ENCODE peak calls at places on chromosomes 13 and 19, in eight cellular contexts. One of them, this sample, is unnamed. For H3K4me1, the result is how much of the 10 kb centered on the place peaks cover.

GRCh38 chr19:15452111-15453047 is 2.6 kb upstream of the WIZ start:
- DNase-seq in GM23338: peak
- DNase-seq in OCI-LY7: peak
- DNase-seq in GM23248: peak
- DNase-seq in neural progenitor cell: peak
- DNase-seq in MM.1S: no peak
- DNase-seq in HCT116: peak
- DNase-seq in PC-3: peak
- DNase-seq in this sample: peak

GRCh38 chr13:71722206-71722605 is 144.8 kb downstream of the DACH1 start:
- DNase-seq in OCI-LY7: no peak
- DNase-seq in PC-3: no peak
- DNase-seq in GM23248: no peak
- DNase-seq in neural progenitor cell: no peak
- DNase-seq in MM.1S: no peak
- DNase-seq in HCT116: no peak
- DNase-seq in GM23338: no peak
- DNase-seq in this sample: no peak

GRCh38 chr13:80516818-80517348 is 176.0 kb upstream of the SPRY2 start:
- DNase-seq in PC-3: no peak
- DNase-seq in GM23248: no peak
- DNase-seq in OCI-LY7: no peak
- DNase-seq in GM23338: no peak
- DNase-seq in MM.1S: no peak
- DNase-seq in HCT116: no peak
- DNase-seq in neural progenitor cell: no peak
- DNase-seq in this sample: no peak

GRCh38 chr19:10501971-10502523 is 1.1 kb downstream of the KEAP1 start:
- DNase-seq in neural progenitor cell: peak
- DNase-seq in HCT116: no peak
- DNase-seq in OCI-LY7: peak
- DNase-seq in MM.1S: peak
- DNase-seq in GM23338: peak
- DNase-seq in PC-3: peak
- DNase-seq in GM23248: peak
- DNase-seq in this sample: peak

GRCh38 chr13:104477256-104477655 is 1411.0 kb upstream of the SLC10A2 start:
- DNase-seq in MM.1S: no peak
- DNase-seq in GM23248: no peak
- DNase-seq in HCT116: no peak
- DNase-seq in neural progenitor cell: no peak
- DNase-seq in GM23338: no peak
- DNase-seq in OCI-LY7: no peak
- DNase-seq in PC-3: no peak
- DNase-seq in this sample: no peak

GRCh38 chr13:29545988-29546387 is 49.5 kb downstream of the SLC7A1 start:
- DNase-seq in MM.1S: no peak
- DNase-seq in OCI-LY7: no peak
- DNase-seq in HCT116: no peak
- DNase-seq in GM23338: no peak
- DNase-seq in PC-3: no peak
- DNase-seq in neural progenitor cell: no peak
- DNase-seq in GM23248: no peak
- DNase-seq in this sample: no peak

GRCh38 chr19:54282706-54283105 is 1.8 kb upstream of the LILRB2 start:
- DNase-seq in neural progenitor cell: no peak
- DNase-seq in OCI-LY7: peak
- DNase-seq in GM23248: no peak
- DNase-seq in MM.1S: no peak
- DNase-seq in GM23338: no peak
- DNase-seq in HCT116: no peak
- DNase-seq in PC-3: no peak
- DNase-seq in this sample: no peak

GRCh38 chr19:35977446-35978222 is 17.4 kb upstream of the SDHAF1 start:
- DNase-seq in PC-3: no peak
- DNase-seq in OCI-LY7: peak
- DNase-seq in neural progenitor cell: peak
- DNase-seq in HCT116: peak
- DNase-seq in GM23338: peak
- DNase-seq in MM.1S: no peak
- DNase-seq in GM23248: peak
- DNase-seq in this sample: no peak

GRCh38 chr19:16337809-16338469 is 13.3 kb downstream of the KLF2 start:
- DNase-seq in OCI-LY7: no peak
- DNase-seq in GM23338: no peak
- DNase-seq in neural progenitor cell: no peak
- DNase-seq in MM.1S: no peak
- DNase-seq in PC-3: no peak
- DNase-seq in HCT116: no peak
- DNase-seq in GM23248: peak
- DNase-seq in this sample: no peak

GRCh38 chr13:97567510-97568243 is 133.7 kb downstream of the RAP2A start:
- DNase-seq in GM23248: peak
- DNase-seq in neural progenitor cell: no peak
- DNase-seq in MM.1S: no peak
- DNase-seq in GM23338: peak
- DNase-seq in OCI-LY7: no peak
- DNase-seq in PC-3: peak
- DNase-seq in HCT116: peak
- DNase-seq in this sample: peak

GRCh38 chr19:13507053-13507611 is 853 bp upstream of the CACNA1A start:
- DNase-seq in OCI-LY7: no peak
- DNase-seq in MM.1S: no peak
- DNase-seq in GM23248: peak
- DNase-seq in GM23338: peak
- DNase-seq in HCT116: no peak
- DNase-seq in neural progenitor cell: peak
- DNase-seq in PC-3: no peak
- DNase-seq in this sample: no peak

GRCh38 chr13:81293594-81294164 is 952.8 kb upstream of the SPRY2 start:
- DNase-seq in neural progenitor cell: no peak
- DNase-seq in MM.1S: no peak
- DNase-seq in GM23248: no peak
- DNase-seq in GM23338: peak
- DNase-seq in HCT116: no peak
- DNase-seq in PC-3: no peak
- DNase-seq in OCI-LY7: no peak
- DNase-seq in this sample: no peak

GRCh38 chr13:40069173-40070044 is 413.9 kb downstream of the COG6 start:
- DNase-seq in GM23248: peak
- DNase-seq in GM23338: peak
- DNase-seq in neural progenitor cell: peak
- DNase-seq in MM.1S: peak
- DNase-seq in HCT116: peak
- DNase-seq in PC-3: peak
- DNase-seq in OCI-LY7: peak
- DNase-seq in this sample: peak

GRCh38 chr13:108987488-108987887 is 358.1 kb downstream of the MYO16 start:
- DNase-seq in neural progenitor cell: no peak
- DNase-seq in OCI-LY7: no peak
- DNase-seq in HCT116: no peak
- DNase-seq in GM23248: peak
- DNase-seq in PC-3: no peak
- DNase-seq in GM23338: no peak
- DNase-seq in MM.1S: no peak
- DNase-seq in this sample: no peak

GRCh38 chr19:31693131-31693700 is 344.0 kb upstream of the TSHZ3 start:
- DNase-seq in GM23338: peak
- DNase-seq in GM23248: no peak
- DNase-seq in OCI-LY7: no peak
- DNase-seq in MM.1S: no peak
- DNase-seq in HCT116: no peak
- DNase-seq in PC-3: no peak
- DNase-seq in neural progenitor cell: no peak
- DNase-seq in this sample: no peak

GRCh38 chr13:65300220-65300619 is 1929.9 kb downstream of the PCDH9 start:
- DNase-seq in GM23338: no peak
- DNase-seq in OCI-LY7: no peak
- DNase-seq in neural progenitor cell: no peak
- DNase-seq in HCT116: no peak
- DNase-seq in GM23248: no peak
- DNase-seq in MM.1S: no peak
- DNase-seq in PC-3: no peak
- DNase-seq in this sample: no peak

GRCh38 chr19:39602224-39602623 is at the start of gene LGALS13:
- DNase-seq in neural progenitor cell: no peak
- DNase-seq in GM23248: no peak
- DNase-seq in HCT116: no peak
- DNase-seq in GM23338: no peak
- DNase-seq in MM.1S: no peak
- DNase-seq in PC-3: no peak
- DNase-seq in OCI-LY7: no peak
- DNase-seq in this sample: no peak

GRCh38 chr19:29978139-29978538 is 36.1 kb downstream of the URI1 start:
- DNase-seq in PC-3: no peak
- DNase-seq in MM.1S: peak
- DNase-seq in neural progenitor cell: no peak
- DNase-seq in OCI-LY7: no peak
- DNase-seq in GM23338: no peak
- DNase-seq in HCT116: no peak
- DNase-seq in GM23248: peak
- DNase-seq in this sample: no peak

GRCh38 chr13:100439247-100439955 is 149.2 kb downstream of the GGACT start:
- DNase-seq in HCT116: no peak
- DNase-seq in PC-3: no peak
- DNase-seq in neural progenitor cell: peak
- DNase-seq in GM23248: no peak
- DNase-seq in OCI-LY7: no peak
- DNase-seq in GM23338: peak
- DNase-seq in MM.1S: no peak
- DNase-seq in this sample: no peak

GRCh38 chr13:36069881-36070366 is 61.3 kb downstream of the DCLK1 start:
- DNase-seq in MM.1S: no peak
- DNase-seq in HCT116: no peak
- DNase-seq in GM23338: no peak
- DNase-seq in neural progenitor cell: no peak
- DNase-seq in PC-3: no peak
- DNase-seq in OCI-LY7: no peak
- DNase-seq in GM23248: peak
- DNase-seq in this sample: no peak

DNA sequence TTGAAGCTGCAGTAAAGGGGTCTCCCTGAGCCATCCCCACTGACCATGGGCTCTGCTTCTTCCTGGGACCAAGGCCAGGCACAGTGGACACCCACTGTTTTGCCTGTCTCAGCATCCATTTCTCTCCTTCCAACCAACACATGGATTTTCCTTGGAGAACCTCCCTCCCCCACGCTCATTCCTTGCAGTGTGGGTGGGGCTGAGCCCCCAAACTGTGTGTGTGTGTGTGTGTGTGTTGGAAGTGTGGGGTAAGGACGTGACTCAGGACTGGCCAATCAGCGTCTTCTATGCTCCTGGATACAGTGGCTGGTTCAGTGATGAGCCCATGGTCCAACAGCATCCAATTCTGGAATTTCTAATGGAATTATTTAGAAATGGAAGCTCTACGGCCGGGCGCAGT is 18.8 kb downstream of the CEBPA start:
- DNase-seq in HCT116: no peak
- DNase-seq in OCI-LY7: no peak
- DNase-seq in GM23248: no peak
- DNase-seq in MM.1S: no peak
- DNase-seq in neural progenitor cell: no peak
- DNase-seq in PC-3: no peak
- DNase-seq in GM23338: no peak
- DNase-seq in this sample: no peak
- H3K4me1 ChIP-seq in HCT116: under half
- H3K4me1 ChIP-seq in OCI-LY7: under half
- H3K4me1 ChIP-seq in GM23248: under half
- H3K4me1 ChIP-seq in MM.1S: under half
- H3K4me1 ChIP-seq in neural progenitor cell: under half
- H3K4me1 ChIP-seq in PC-3: under half
- H3K4me1 ChIP-seq in GM23338: under half
- H3K4me1 ChIP-seq in this sample: under half

GRCh38 chr13:60448907-60449510 is 52.0 kb downstream of the TDRD3 start:
- DNase-seq in PC-3: peak
- DNase-seq in HCT116: peak
- DNase-seq in OCI-LY7: peak
- DNase-seq in MM.1S: no peak
- DNase-seq in neural progenitor cell: peak
- DNase-seq in GM23338: peak
- DNase-seq in GM23248: peak
- DNase-seq in this sample: peak
- TF ChIP-seq EZH2phosphoT487 in PC-3: no peak
- TF ChIP-seq EZH2phosphoT487 in HCT116: no peak
- TF ChIP-seq EZH2phosphoT487 in OCI-LY7: no peak
- TF ChIP-seq EZH2phosphoT487 in MM.1S: no peak
- TF ChIP-seq EZH2phosphoT487 in neural progenitor cell: no peak
- TF ChIP-seq EZH2phosphoT487 in GM23338: no peak
- TF ChIP-seq EZH2phosphoT487 in GM23248: no peak
- TF ChIP-seq EZH2phosphoT487 in this sample: no peak

DNA sequence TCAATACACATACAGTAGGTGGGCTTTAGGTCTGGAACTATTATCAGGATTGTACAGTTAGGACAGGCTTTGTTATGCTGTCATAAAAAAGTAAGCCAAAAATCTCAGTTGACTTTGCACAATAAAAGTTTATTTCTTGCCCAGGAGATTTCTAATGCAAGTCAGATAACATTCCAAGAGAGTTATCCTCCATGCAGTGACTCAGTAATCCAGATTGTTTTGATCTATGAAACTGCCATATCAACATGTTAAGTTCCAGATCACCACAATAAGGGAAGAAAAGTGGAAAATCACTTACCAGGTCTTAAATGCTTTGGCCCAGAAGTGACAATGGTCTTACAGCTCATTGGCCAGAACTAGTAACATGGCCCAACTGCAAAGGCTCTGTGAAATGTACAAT is 636.2 kb upstream of the KLF12 start:
- DNase-seq in PC-3: peak
- DNase-seq in GM23338: no peak
- DNase-seq in OCI-LY7: no peak
- DNase-seq in MM.1S: no peak
- DNase-seq in HCT116: no peak
- DNase-seq in GM23248: peak
- DNase-seq in neural progenitor cell: no peak
- DNase-seq in this sample: no peak
- H3K4me1 ChIP-seq in PC-3: under half
- H3K4me1 ChIP-seq in GM23338: under half
- H3K4me1 ChIP-seq in OCI-LY7: under half
- H3K4me1 ChIP-seq in MM.1S: under half
- H3K4me1 ChIP-seq in HCT116: under half
- H3K4me1 ChIP-seq in GM23248: half or more
- H3K4me1 ChIP-seq in neural progenitor cell: under half
- H3K4me1 ChIP-seq in this sample: under half

GRCh38 chr13:41127746-41128145 is 4.9 kb downstream of the KBTBD6 start:
- DNase-seq in GM23248: no peak
- DNase-seq in MM.1S: no peak
- DNase-seq in OCI-LY7: no peak
- DNase-seq in HCT116: no peak
- DNase-seq in PC-3: no peak
- DNase-seq in GM23338: no peak
- DNase-seq in neural progenitor cell: no peak
- DNase-seq in this sample: no peak

GRCh38 chr13:41132512-41133152 is at the start of gene KBTBD6:
- DNase-seq in HCT116: peak
- DNase-seq in OCI-LY7: peak
- DNase-seq in PC-3: peak
- DNase-seq in MM.1S: peak
- DNase-seq in GM23338: peak
- DNase-seq in GM23248: peak
- DNase-seq in neural progenitor cell: peak
- DNase-seq in this sample: peak

GRCh38 chr13:41133951-41134350 is 1.3 kb upstream of the KBTBD6 start:
- DNase-seq in neural progenitor cell: no peak
- DNase-seq in MM.1S: no peak
- DNase-seq in HCT116: no peak
- DNase-seq in OCI-LY7: no peak
- DNase-seq in GM23338: no peak
- DNase-seq in GM23248: no peak
- DNase-seq in PC-3: no peak
- DNase-seq in this sample: no peak

GRCh38 chr13:41130356-41130755 is 2.2 kb downstream of the KBTBD6 start:
- DNase-seq in MM.1S: no peak
- DNase-seq in GM23338: no peak
- DNase-seq in OCI-LY7: peak
- DNase-seq in HCT116: no peak
- DNase-seq in PC-3: no peak
- DNase-seq in neural progenitor cell: no peak
- DNase-seq in GM23248: peak
- DNase-seq in this sample: no peak
- TF ChIP-seq EZH2phosphoT487 in MM.1S: no peak
- TF ChIP-seq EZH2phosphoT487 in GM23338: no peak
- TF ChIP-seq EZH2phosphoT487 in OCI-LY7: no peak
- TF ChIP-seq EZH2phosphoT487 in HCT116: no peak
- TF ChIP-seq EZH2phosphoT487 in PC-3: no peak
- TF ChIP-seq EZH2phosphoT487 in neural progenitor cell: no peak
- TF ChIP-seq EZH2phosphoT487 in GM23248: no peak
- TF ChIP-seq EZH2phosphoT487 in this sample: no peak